ENCODE peak calls at places on chromosomes 11 and 22, in seven cellular contexts. One of them, this sample, is unnamed.
A peak's percentile ranks its signal among the peaks of the same experiment; 100 is the strongest.

GRCh38 chr11:27679136-27680015 is 20.9 kb downstream of the BDNF start:
- DNase-seq in GM13977: no peak
- DNase-seq in stimulated activated CD8-positive, alpha-beta memory T cell treated with anti-CD3 and anti-CD28 coated beads, Interleukin-7, amount 100 ng/mL, for 1 hour: no peak
- DNase-seq in left colon: no peak
- DNase-seq in iris pigment epithelial cell: peak; percentile 68
- DNase-seq in putamen: no peak
- DNase-seq in foreskin fibroblast: no peak
- DNase-seq in this sample: no peak

GRCh38 chr22:45344339-45344738 is 34.6 kb downstream of the FAM118A start:
- DNase-seq in GM13977: peak; percentile 13
- DNase-seq in stimulated activated CD8-positive, alpha-beta memory T cell treated with anti-CD3 and anti-CD28 coated beads, Interleukin-7, amount 100 ng/mL, for 1 hour: no peak
- DNase-seq in left colon: no peak
- DNase-seq in iris pigment epithelial cell: peak; percentile 28
- DNase-seq in putamen: no peak
- DNase-seq in foreskin fibroblast: no peak
- DNase-seq in this sample: no peak

GRCh38 chr11:20342347-20343279 is 20.9 kb upstream of the HTATIP2 start:
- DNase-seq in GM13977: no peak
- DNase-seq in stimulated activated CD8-positive, alpha-beta memory T cell treated with anti-CD3 and anti-CD28 coated beads, Interleukin-7, amount 100 ng/mL, for 1 hour: no peak
- DNase-seq in left colon: no peak
- DNase-seq in iris pigment epithelial cell: no peak
- DNase-seq in putamen: no peak
- DNase-seq in foreskin fibroblast: no peak
- DNase-seq in this sample: no peak

GRCh38 chr11:115931684-115932083 is 427.5 kb upstream of the CADM1 start:
- DNase-seq in GM13977: no peak
- DNase-seq in stimulated activated CD8-positive, alpha-beta memory T cell treated with anti-CD3 and anti-CD28 coated beads, Interleukin-7, amount 100 ng/mL, for 1 hour: no peak
- DNase-seq in left colon: no peak
- DNase-seq in iris pigment epithelial cell: no peak
- DNase-seq in putamen: no peak
- DNase-seq in foreskin fibroblast: no peak
- DNase-seq in this sample: no peak

GRCh38 chr22:33883961-33884808 is 36.1 kb downstream of the LARGE1 start:
- DNase-seq in GM13977: no peak
- DNase-seq in stimulated activated CD8-positive, alpha-beta memory T cell treated with anti-CD3 and anti-CD28 coated beads, Interleukin-7, amount 100 ng/mL, for 1 hour: no peak
- DNase-seq in left colon: no peak
- DNase-seq in iris pigment epithelial cell: peak; percentile 6
- DNase-seq in putamen: no peak
- DNase-seq in foreskin fibroblast: no peak
- DNase-seq in this sample: no peak

GRCh38 chr22:36691488-36691887 is 12.1 kb downstream of the CACNG2 start:
- DNase-seq in GM13977: no peak
- DNase-seq in stimulated activated CD8-positive, alpha-beta memory T cell treated with anti-CD3 and anti-CD28 coated beads, Interleukin-7, amount 100 ng/mL, for 1 hour: no peak
- DNase-seq in left colon: no peak
- DNase-seq in iris pigment epithelial cell: no peak
- DNase-seq in putamen: no peak
- DNase-seq in foreskin fibroblast: no peak
- DNase-seq in this sample: no peak

GRCh38 chr11:88629496-88629895 is 292.0 kb upstream of the CTSC start:
- DNase-seq in GM13977: no peak
- DNase-seq in stimulated activated CD8-positive, alpha-beta memory T cell treated with anti-CD3 and anti-CD28 coated beads, Interleukin-7, amount 100 ng/mL, for 1 hour: no peak
- DNase-seq in left colon: no peak
- DNase-seq in iris pigment epithelial cell: no peak
- DNase-seq in putamen: no peak
- DNase-seq in foreskin fibroblast: peak; percentile 33
- DNase-seq in this sample: no peak

GRCh38 chr11:100991541-100991940 is 138.1 kb downstream of the PGR start:
- DNase-seq in GM13977: no peak
- DNase-seq in stimulated activated CD8-positive, alpha-beta memory T cell treated with anti-CD3 and anti-CD28 coated beads, Interleukin-7, amount 100 ng/mL, for 1 hour: no peak
- DNase-seq in left colon: no peak
- DNase-seq in iris pigment epithelial cell: peak; percentile 35
- DNase-seq in putamen: no peak
- DNase-seq in foreskin fibroblast: no peak
- DNase-seq in this sample: no peak

GRCh38 chr11:83895516-83895915 is 609.3 kb upstream of the CCDC90B start:
- DNase-seq in GM13977: no peak
- DNase-seq in stimulated activated CD8-positive, alpha-beta memory T cell treated with anti-CD3 and anti-CD28 coated beads, Interleukin-7, amount 100 ng/mL, for 1 hour: no peak
- DNase-seq in left colon: no peak
- DNase-seq in iris pigment epithelial cell: no peak
- DNase-seq in putamen: no peak
- DNase-seq in foreskin fibroblast: no peak
- DNase-seq in this sample: no peak

GRCh38 chr11:111421251-111421650 is 42.2 kb upstream of the POU2AF1 start:
- DNase-seq in GM13977: no peak
- DNase-seq in stimulated activated CD8-positive, alpha-beta memory T cell treated with anti-CD3 and anti-CD28 coated beads, Interleukin-7, amount 100 ng/mL, for 1 hour: no peak
- DNase-seq in left colon: no peak
- DNase-seq in iris pigment epithelial cell: no peak
- DNase-seq in putamen: no peak
- DNase-seq in foreskin fibroblast: no peak
- DNase-seq in this sample: no peak

GRCh38 chr22:44354288-44354687 is 41.5 kb upstream of the SHISAL1 start:
- DNase-seq in GM13977: no peak
- DNase-seq in stimulated activated CD8-positive, alpha-beta memory T cell treated with anti-CD3 and anti-CD28 coated beads, Interleukin-7, amount 100 ng/mL, for 1 hour: no peak
- DNase-seq in left colon: peak; percentile 18
- DNase-seq in iris pigment epithelial cell: no peak
- DNase-seq in putamen: no peak
- DNase-seq in foreskin fibroblast: no peak
- DNase-seq in this sample: no peak

This sample was measured in NCI-H1105.